ENCODE peak calls at places on chromosomes 2 and 18, in nine cellular contexts. W, D, X, U, E, N, L, M and F are unnamed samples.

GRCh38 chr2:16112251-16112971 is 172.1 kb downstream of the MYCN start:
- DNase-seq in W (no peak), D (no peak), X (no peak), U (no peak), E (no peak), N (no peak), L (no peak), M (no peak), F (no peak)

GRCh38 chr2:81901017-81901416 is 1596.5 kb upstream of the LRRTM1 start:
- DNase-seq in W (peak; percentile 1), D (no peak), X (no peak), U (peak; percentile 17), E (no peak), N (no peak), L (no peak), M (no peak), F (no peak)

GRCh38 chr2:45771251-45771650 is 119.8 kb downstream of the PRKCE start:
- DNase-seq in W (no peak), D (no peak), X (peak; percentile 66), U (peak; percentile 51), E (peak; percentile 81), N (no peak), L (peak; percentile 70), M (no peak), F (no peak)

GRCh38 chr18:63367241-63367953 is 391 bp upstream of the KDSR start:
- DNase-seq in W (peak; percentile 65), D (peak; percentile 96), X (peak; percentile 98), U (peak; percentile 99), E (peak; percentile 96), N (peak; percentile 98), L (peak; percentile 96), M (peak; percentile 84), F (peak; percentile 94)

GRCh38 chr18:24762417-24762816 is 302.0 kb downstream of the HRH4 start:
- DNase-seq in W (no peak), D (no peak), X (no peak), U (peak; percentile 20), E (no peak), N (no peak), L (no peak), M (no peak), F (no peak)

GRCh38 chr2:17148298-17149228 is 369.7 kb downstream of the RAD51AP2 start:
- DNase-seq in W (peak; percentile 4), D (peak; percentile 5), X (no peak), U (peak; percentile 49), E (no peak), N (no peak), L (no peak), M (no peak), F (no peak)

GRCh38 chr2:149160701-149161217 is 122.3 kb downstream of the LYPD6B start:
- DNase-seq in W (peak; percentile 85), D (no peak), X (no peak), U (no peak), E (no peak), N (no peak), L (no peak), M (no peak), F (no peak)

GRCh38 chr2:200314976-200315567 is 8.6 kb downstream of the SPATS2L start:
- DNase-seq in W (no peak), D (no peak), X (no peak), U (no peak), E (no peak), N (no peak), L (no peak), M (no peak), F (no peak)

GRCh38 chr2:188527110-188527509 is 235.4 kb downstream of the GULP1 start:
- DNase-seq in W (no peak), D (no peak), X (no peak), U (peak; percentile 37), E (no peak), N (no peak), L (no peak), M (no peak), F (peak; percentile 11)

GRCh38 chr2:23430263-23430662 is 45.3 kb downstream of the KLHL29 start:
- DNase-seq in W (no peak), D (no peak), X (no peak), U (peak; percentile 85), E (peak; percentile 24), N (no peak), L (no peak), M (no peak), F (no peak)

GRCh38 chr2:190511104-190511503 is 23.4 kb downstream of the NEMP2 start:
- DNase-seq in W (peak; percentile 7), D (no peak), X (no peak), U (peak; percentile 73), E (no peak), N (no peak), L (no peak), M (peak; percentile 32), F (no peak)

GRCh38 chr2:216312441-216312840 is 59.8 kb downstream of the MARCHF4 start:
- DNase-seq in W (no peak), D (no peak), X (no peak), U (no peak), E (no peak), N (no peak), L (no peak), M (no peak), F (no peak)

GRCh38 chr18:22113144-22113813 is 56.1 kb upstream of the GATA6 start:
- DNase-seq in W (no peak), D (no peak), X (no peak), U (no peak), E (peak; percentile 84), N (no peak), L (peak; percentile 84), M (no peak), F (no peak)

GRCh38 chr2:215796160-215796559 is 217.2 kb downstream of the MREG start:
- DNase-seq in W (no peak), D (peak; percentile 65), X (no peak), U (peak; percentile 44), E (no peak), N (no peak), L (no peak), M (no peak), F (peak; percentile 82)

GRCh38 chr2:27790796-27791195 is 19.3 kb downstream of the MRPL33 start:
- DNase-seq in W (no peak), D (no peak), X (no peak), U (peak; percentile 41), E (no peak), N (no peak), L (no peak), M (no peak), F (no peak)
- TF ChIP-seq CTCF in W (no peak), D (no peak), X (no peak), U (no peak), E (no peak), N (no peak), L (no peak), M (no peak), F (no peak)

DNA sequence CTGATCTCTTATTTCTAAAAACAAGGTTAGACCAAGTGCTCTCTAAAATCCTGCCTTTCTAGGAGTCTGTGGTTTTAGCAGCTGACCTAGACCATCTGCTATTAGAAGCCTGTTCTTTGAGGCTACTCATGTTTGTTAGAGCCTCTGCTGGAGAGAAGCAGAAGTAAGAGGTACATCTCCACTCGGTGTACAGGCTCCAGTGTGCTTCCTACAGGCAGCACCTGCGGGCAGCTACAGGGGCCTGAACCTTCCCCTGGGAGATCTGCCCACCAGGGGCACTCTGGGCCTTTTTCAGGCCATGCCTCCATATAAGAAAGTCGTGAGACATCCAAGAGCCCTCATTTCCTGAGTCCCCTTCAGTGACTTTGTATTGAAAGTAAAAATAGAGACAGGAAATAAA is 31.6 kb downstream of the ONECUT2 start:
- DNase-seq in W (peak; percentile 5), D (no peak), X (no peak), U (no peak), E (no peak), N (no peak), L (no peak), M (no peak), F (no peak)
- TF ChIP-seq CTCF in W (no peak), D (no peak), X (no peak), U (no peak), E (no peak), N (peak; percentile 8), L (no peak), M (no peak), F (no peak)

GRCh38 chr2:47661310-47661709 is 121.6 kb upstream of the MSH6 start:
- DNase-seq in W (no peak), D (no peak), X (no peak), U (no peak), E (no peak), N (no peak), L (no peak), M (no peak), F (no peak)

GRCh38 chr2:47660167-47660566 is 122.8 kb upstream of the MSH6 start:
- DNase-seq in W (no peak), D (no peak), X (no peak), U (no peak), E (no peak), N (no peak), L (no peak), M (no peak), F (no peak)

GRCh38 chr2:47656715-47657600 is 126.0 kb upstream of the MSH6 start:
- DNase-seq in W (peak; percentile 57), D (no peak), X (no peak), U (no peak), E (no peak), N (no peak), L (no peak), M (no peak), F (no peak)

GRCh38 chr2:47657886-47658577 is 124.9 kb upstream of the MSH6 start:
- DNase-seq in W (peak; percentile 37), D (no peak), X (no peak), U (no peak), E (no peak), N (no peak), L (no peak), M (no peak), F (no peak)

GRCh38 chr2:47658646-47659320 is 124.2 kb upstream of the MSH6 start:
- DNase-seq in W (peak; percentile 69), D (no peak), X (no peak), U (no peak), E (no peak), N (no peak), L (no peak), M (no peak), F (no peak)
- TF ChIP-seq CTCF in W (peak; percentile 66), D (no peak), X (no peak), U (no peak), E (no peak), N (no peak), L (no peak), M (no peak), F (no peak)

DNA sequence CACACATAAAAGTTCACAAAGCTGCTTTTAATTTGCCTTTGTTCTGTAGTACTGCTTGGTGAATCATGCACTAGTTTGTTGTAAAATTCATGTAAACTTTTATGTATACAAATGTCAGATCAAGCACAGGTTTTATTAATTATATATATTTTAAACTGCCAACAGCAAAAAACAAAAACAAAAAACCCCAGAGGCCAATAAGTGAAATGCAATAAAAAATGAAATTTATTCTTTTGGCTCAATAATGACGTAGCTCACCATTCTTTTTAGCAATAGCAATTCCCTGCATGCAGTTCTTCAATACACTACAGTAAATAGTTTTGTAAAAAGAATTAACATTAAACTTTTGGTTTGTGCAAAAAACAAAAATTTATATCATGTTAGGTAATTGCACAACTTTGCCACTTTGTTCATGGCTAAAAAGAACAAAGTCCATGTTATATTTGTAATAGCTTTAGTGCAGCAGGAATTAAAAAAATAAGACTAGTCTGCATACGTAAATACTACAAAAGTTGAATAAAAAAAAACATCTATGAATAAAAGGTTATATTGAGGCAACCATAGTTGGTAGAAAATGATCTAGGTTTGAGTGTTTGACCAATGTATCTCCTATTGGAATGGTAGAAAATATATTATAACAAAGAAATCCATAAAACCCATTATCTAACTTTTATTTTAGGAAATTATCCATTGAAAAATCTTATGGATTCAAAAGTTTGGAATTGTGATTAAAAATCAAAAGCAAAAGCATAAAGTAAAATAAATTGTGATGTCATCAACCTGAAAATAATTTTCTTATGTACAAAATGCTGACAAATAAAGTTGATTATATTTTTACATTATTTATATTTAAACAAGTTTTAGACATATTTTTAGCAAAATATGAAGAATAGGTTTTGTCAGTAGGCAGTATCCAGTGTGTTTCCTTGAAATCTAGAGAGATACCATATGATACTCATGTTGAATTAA is 115.6 kb downstream of the SCN3A start:
- DNase-seq in W (no peak), D (no peak), X (no peak), U (no peak), E (no peak), N (no peak), L (no peak), M (no peak), F (peak; percentile 6)
- TF ChIP-seq CTCF in W (peak; percentile 34), D (no peak), X (no peak), U (no peak), E (no peak), N (no peak), L (no peak), M (no peak), F (no peak)